ENCODE peak calls at places on chromosomes 1 and 21, in six cellular contexts. Z is AML-193, W is memory B cell, C is left ventricle myocardium inferior, N is astrocyte of the spinal cord, Q is aorta. X is an unnamed sample.

GRCh38 chr1:111690306-111690617 is 48.9 kb downstream of the INKA2 start:
- DNase-seq in Z (no peak), C (no peak), N (peak), Q (peak), W (no peak), X (no peak)

GRCh38 chr21:43864806-43865470 is at the start of gene AGPAT3:
- DNase-seq in Q (peak), W (peak), N (no peak), C (peak), Z (no peak), X (peak)

GRCh38 chr1:157181258-157181657 is 43.1 kb upstream of the ETV3 start:
- DNase-seq in W (no peak), Z (no peak), N (no peak), C (no peak), Q (no peak), X (no peak)

GRCh38 chr21:36541721-36542139 is 61.8 kb upstream of the CLDN14 start:
- DNase-seq in Z (no peak), C (no peak), N (no peak), Q (no peak), W (no peak), X (no peak)

GRCh38 chr1:154358519-154358918 is 33.2 kb downstream of the ATP8B2 start:
- DNase-seq in W (no peak), Z (no peak), N (no peak), C (no peak), Q (no peak), X (no peak)

GRCh38 chr1:109391626-109392025 is 6.1 kb downstream of the SORT1 start:
- DNase-seq in C (no peak), N (no peak), Q (no peak), Z (no peak), W (no peak), X (no peak)

GRCh38 chr1:102742426-102742825 is 365.9 kb downstream of the COL11A1 start:
- DNase-seq in W (no peak), N (peak), Z (no peak), C (no peak), Q (no peak), X (no peak)

GRCh38 chr1:66521736-66522365 is 12.1 kb upstream of the SGIP1 start:
- DNase-seq in Q (no peak), C (no peak), N (peak), W (no peak), Z (no peak), X (no peak)

GRCh38 chr1:998051-998821 is 1.7 kb downstream of the HES4 start:
- DNase-seq in Z (no peak), Q (no peak), N (no peak), C (no peak), W (no peak), X (no peak)

GRCh38 chr1:205791568-205792180 is 16.4 kb upstream of the RAB29 start:
- DNase-seq in N (no peak), C (peak), Q (peak), Z (peak), W (peak), X (no peak)

GRCh38 chr1:205915354-205915990 is 27.8 kb downstream of the SLC26A9 start:
- DNase-seq in C (peak), W (no peak), N (no peak), Q (no peak), Z (no peak), X (no peak)

GRCh38 chr1:152053375-152053774 is 16.6 kb upstream of the S100A11 start:
- DNase-seq in W (no peak), C (no peak), Z (no peak), Q (no peak), N (no peak), X (no peak)